ENCODE peak calls at places on chromosomes 3 and 15, in seven cellular contexts. One of them, this sample, is unnamed.

GRCh38 chr15:89885611-89886010 is 8.2 kb downstream of the AP3S2 start:
- DNase-seq in GM06990: no peak
- DNase-seq in fibroblast of the aortic adventitia: no peak
- DNase-seq in AG09309: no peak
- DNase-seq in lower leg skin: no peak
- DNase-seq in IMR-90: no peak
- DNase-seq in A673: no peak
- DNase-seq in this sample: no peak

GRCh38 chr3:105593315-105593714 is 226.6 kb downstream of the ALCAM start:
- DNase-seq in GM06990: no peak
- DNase-seq in fibroblast of the aortic adventitia: no peak
- DNase-seq in AG09309: no peak
- DNase-seq in lower leg skin: no peak
- DNase-seq in IMR-90: no peak
- DNase-seq in A673: no peak
- DNase-seq in this sample: no peak

GRCh38 chr15:68578960-68579935 is at the start of gene CORO2B:
- DNase-seq in GM06990: no peak
- DNase-seq in fibroblast of the aortic adventitia: peak; percentile 46
- DNase-seq in AG09309: no peak
- DNase-seq in lower leg skin: no peak
- DNase-seq in IMR-90: peak; percentile 47
- DNase-seq in A673: peak; percentile 84
- DNase-seq in this sample: no peak

GRCh38 chr15:95105229-95105628 is 873.9 kb downstream of the MCTP2 start:
- DNase-seq in GM06990: no peak
- DNase-seq in fibroblast of the aortic adventitia: no peak
- DNase-seq in AG09309: no peak
- DNase-seq in lower leg skin: no peak
- DNase-seq in IMR-90: peak; percentile 72
- DNase-seq in A673: no peak
- DNase-seq in this sample: no peak

GRCh38 chr3:177197934-177198484 is 727 bp upstream of the TBL1XR1 start:
- DNase-seq in GM06990: no peak
- DNase-seq in fibroblast of the aortic adventitia: peak; percentile 36
- DNase-seq in AG09309: no peak
- DNase-seq in lower leg skin: no peak
- DNase-seq in IMR-90: no peak
- DNase-seq in A673: no peak
- DNase-seq in this sample: no peak

GRCh38 chr15:99495430-99496301 is 70.1 kb upstream of the MEF2A start:
- DNase-seq in GM06990: no peak
- DNase-seq in fibroblast of the aortic adventitia: peak; percentile 25
- DNase-seq in AG09309: no peak
- DNase-seq in lower leg skin: no peak
- DNase-seq in IMR-90: peak; percentile 24
- DNase-seq in A673: no peak
- DNase-seq in this sample: no peak

GRCh38 chr3:154427685-154428291 is 2.2 kb downstream of the GPR149 start:
- DNase-seq in GM06990: no peak
- DNase-seq in fibroblast of the aortic adventitia: no peak
- DNase-seq in AG09309: no peak
- DNase-seq in lower leg skin: no peak
- DNase-seq in IMR-90: no peak
- DNase-seq in A673: peak; percentile 11
- DNase-seq in this sample: no peak

GRCh38 chr15:70741107-70741511 is 22.2 kb downstream of the UACA start:
- DNase-seq in GM06990: no peak
- DNase-seq in fibroblast of the aortic adventitia: peak; percentile 93
- DNase-seq in AG09309: peak; percentile 67
- DNase-seq in lower leg skin: peak; percentile 81
- DNase-seq in IMR-90: peak; percentile 90
- DNase-seq in A673: peak; percentile 80
- DNase-seq in this sample: peak; percentile 87

GRCh38 chr3:102224171-102224570 is 210.6 kb upstream of the ZPLD1 start:
- DNase-seq in GM06990: peak; percentile 21
- DNase-seq in fibroblast of the aortic adventitia: peak; percentile 36
- DNase-seq in AG09309: no peak
- DNase-seq in lower leg skin: peak; percentile 26
- DNase-seq in IMR-90: peak; percentile 32
- DNase-seq in A673: peak; percentile 36
- DNase-seq in this sample: no peak

GRCh38 chr3:123751478-123751877 is 132.7 kb downstream of the MYLK start:
- DNase-seq in GM06990: no peak
- DNase-seq in fibroblast of the aortic adventitia: peak; percentile 37
- DNase-seq in AG09309: no peak
- DNase-seq in lower leg skin: no peak
- DNase-seq in IMR-90: peak; percentile 58
- DNase-seq in A673: no peak
- DNase-seq in this sample: no peak

GRCh38 chr3:80099559-80099958 is 331.8 kb upstream of the ROBO1 start:
- DNase-seq in GM06990: no peak
- DNase-seq in fibroblast of the aortic adventitia: no peak
- DNase-seq in AG09309: no peak
- DNase-seq in lower leg skin: no peak
- DNase-seq in IMR-90: no peak
- DNase-seq in A673: peak; percentile 60
- DNase-seq in this sample: no peak

GRCh38 chr3:112302881-112303761 is 9.1 kb upstream of the SLC9C1 start:
- DNase-seq in GM06990: no peak
- DNase-seq in fibroblast of the aortic adventitia: peak; percentile 44
- DNase-seq in AG09309: no peak
- DNase-seq in lower leg skin: no peak
- DNase-seq in IMR-90: peak; percentile 11
- DNase-seq in A673: peak; percentile 52
- DNase-seq in this sample: no peak

GRCh38 chr15:66772967-66773873 is 71.2 kb downstream of the SMAD6 start:
- DNase-seq in GM06990: no peak
- DNase-seq in fibroblast of the aortic adventitia: peak; percentile 68
- DNase-seq in AG09309: no peak
- DNase-seq in lower leg skin: no peak
- DNase-seq in IMR-90: no peak
- DNase-seq in A673: no peak
- DNase-seq in this sample: no peak

GRCh38 chr3:48711727-48712126 is 5.3 kb downstream of the IP6K2 start:
- DNase-seq in GM06990: no peak
- DNase-seq in fibroblast of the aortic adventitia: no peak
- DNase-seq in AG09309: no peak
- DNase-seq in lower leg skin: no peak
- DNase-seq in IMR-90: no peak
- DNase-seq in A673: peak; percentile 54
- DNase-seq in this sample: no peak

GRCh38 chr3:48707157-48707556 is 9.9 kb downstream of the IP6K2 start:
- DNase-seq in GM06990: no peak
- DNase-seq in fibroblast of the aortic adventitia: no peak
- DNase-seq in AG09309: no peak
- DNase-seq in lower leg skin: no peak
- DNase-seq in IMR-90: no peak
- DNase-seq in A673: no peak
- DNase-seq in this sample: no peak

GRCh38 chr3:48708481-48708889 is 8.5 kb downstream of the IP6K2 start:
- DNase-seq in GM06990: no peak
- DNase-seq in fibroblast of the aortic adventitia: peak; percentile 47
- DNase-seq in AG09309: peak; percentile 17
- DNase-seq in lower leg skin: no peak
- DNase-seq in IMR-90: peak; percentile 75
- DNase-seq in A673: no peak
- DNase-seq in this sample: no peak

DNA sequence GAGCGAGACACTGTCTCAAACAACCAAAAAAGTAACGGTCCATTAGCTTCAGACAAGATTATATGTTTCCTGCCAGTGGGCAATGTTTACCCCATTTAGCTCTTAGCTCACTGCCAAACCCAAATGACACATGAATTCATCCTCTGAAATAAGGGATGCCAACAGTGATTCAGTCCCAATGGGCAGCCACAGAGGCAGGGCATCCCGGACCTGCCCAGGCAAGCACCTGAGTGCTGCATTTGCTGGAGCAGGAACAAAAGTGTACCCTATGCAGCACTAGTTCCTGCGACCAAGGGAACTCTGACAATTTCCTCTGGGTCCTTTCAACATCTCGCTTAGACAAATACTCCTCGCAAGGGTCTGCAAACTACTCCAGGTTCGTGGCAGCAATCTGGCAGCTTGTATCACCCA is 8.0 kb downstream of the IP6K2 start:
- DNase-seq in GM06990: no peak
- DNase-seq in fibroblast of the aortic adventitia: no peak
- DNase-seq in AG09309: no peak
- DNase-seq in lower leg skin: no peak
- DNase-seq in IMR-90: no peak
- DNase-seq in A673: no peak
- DNase-seq in this sample: no peak
- H3K4me3 ChIP-seq in GM06990: no peak overlapping the region
- H3K4me3 ChIP-seq in fibroblast of the aortic adventitia: no peak overlapping the region
- H3K4me3 ChIP-seq in AG09309: no peak overlapping the region
- H3K4me3 ChIP-seq in lower leg skin: no peak overlapping the region
- H3K4me3 ChIP-seq in IMR-90: no peak overlapping the region
- H3K4me3 ChIP-seq in A673: no peak overlapping the region
- H3K4me3 ChIP-seq in this sample: no peak overlapping the region

GRCh38 chr3:96300743-96301142 is 513.7 kb upstream of the EPHA6 start:
- DNase-seq in GM06990: no peak
- DNase-seq in fibroblast of the aortic adventitia: no peak
- DNase-seq in AG09309: no peak
- DNase-seq in lower leg skin: no peak
- DNase-seq in IMR-90: no peak
- DNase-seq in A673: no peak
- DNase-seq in this sample: no peak
- H3K4me3 ChIP-seq in GM06990: no peak overlapping the region
- H3K4me3 ChIP-seq in fibroblast of the aortic adventitia: no peak overlapping the region
- H3K4me3 ChIP-seq in AG09309: no peak overlapping the region
- H3K4me3 ChIP-seq in lower leg skin: no peak overlapping the region
- H3K4me3 ChIP-seq in IMR-90: no peak overlapping the region
- H3K4me3 ChIP-seq in A673: no peak overlapping the region
- H3K4me3 ChIP-seq in this sample: no peak overlapping the region

GRCh38 chr15:83833569-83833968 is 179.6 kb downstream of the ADAMTSL3 start:
- DNase-seq in GM06990: no peak
- DNase-seq in fibroblast of the aortic adventitia: no peak
- DNase-seq in AG09309: no peak
- DNase-seq in lower leg skin: no peak
- DNase-seq in IMR-90: no peak
- DNase-seq in A673: no peak
- DNase-seq in this sample: no peak
- H3K4me3 ChIP-seq in GM06990: no peak overlapping the region
- H3K4me3 ChIP-seq in fibroblast of the aortic adventitia: no peak overlapping the region
- H3K4me3 ChIP-seq in AG09309: no peak overlapping the region
- H3K4me3 ChIP-seq in lower leg skin: no peak overlapping the region
- H3K4me3 ChIP-seq in IMR-90: no peak overlapping the region
- H3K4me3 ChIP-seq in A673: no peak overlapping the region
- H3K4me3 ChIP-seq in this sample: no peak overlapping the region

DNA sequence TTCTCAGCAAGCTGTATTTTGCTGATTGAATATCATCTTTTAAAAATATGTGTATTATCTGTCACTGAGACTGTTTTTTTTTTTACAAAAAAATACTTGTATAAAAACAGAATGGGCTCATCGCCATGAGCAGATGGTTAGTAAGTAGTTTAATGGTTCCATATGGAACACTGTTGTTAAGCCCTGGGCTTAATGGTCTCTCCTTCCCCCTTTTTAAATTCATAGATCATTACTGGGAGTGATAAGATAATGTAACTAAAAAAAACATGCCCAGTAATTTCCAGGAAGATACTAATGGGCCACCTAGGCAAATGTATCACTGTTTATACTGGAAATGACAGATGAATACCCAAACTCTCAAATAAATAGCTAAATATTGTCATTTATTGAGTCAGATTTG is 95.3 kb upstream of the TPRG1 start:
- DNase-seq in GM06990: no peak
- DNase-seq in fibroblast of the aortic adventitia: no peak
- DNase-seq in AG09309: no peak
- DNase-seq in lower leg skin: no peak
- DNase-seq in IMR-90: no peak
- DNase-seq in A673: no peak
- DNase-seq in this sample: no peak
- H3K4me3 ChIP-seq in GM06990: no peak overlapping the region
- H3K4me3 ChIP-seq in fibroblast of the aortic adventitia: no peak overlapping the region
- H3K4me3 ChIP-seq in AG09309: no peak overlapping the region
- H3K4me3 ChIP-seq in lower leg skin: no peak overlapping the region
- H3K4me3 ChIP-seq in IMR-90: no peak overlapping the region
- H3K4me3 ChIP-seq in A673: no peak overlapping the region
- H3K4me3 ChIP-seq in this sample: no peak overlapping the region

DNA sequence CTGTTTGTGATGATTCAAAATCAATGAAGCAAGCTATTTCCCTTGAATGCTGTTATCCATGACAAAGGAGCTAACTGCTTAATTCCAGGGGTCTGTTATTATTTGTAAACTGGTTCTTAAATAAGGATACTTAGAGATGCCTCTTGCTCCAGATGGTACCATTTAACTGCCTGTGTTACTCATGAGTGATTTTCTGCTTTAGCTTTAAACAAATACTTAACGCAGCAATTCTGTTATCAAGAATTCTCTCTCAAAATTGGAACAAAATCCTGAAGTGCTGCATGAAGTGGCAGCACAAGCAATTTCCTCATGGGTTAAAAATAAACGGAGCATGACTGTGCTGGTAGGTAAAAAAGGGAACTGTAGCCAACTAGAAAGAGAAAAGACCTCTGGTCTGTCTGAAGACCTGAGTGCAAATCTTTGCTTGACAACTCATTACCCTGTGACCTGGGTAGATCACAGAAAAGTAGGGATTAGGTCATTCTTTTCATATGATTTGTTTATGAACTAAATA is 62.5 kb upstream of the GBE1 start:
- DNase-seq in GM06990: no peak
- DNase-seq in fibroblast of the aortic adventitia: peak; percentile 27
- DNase-seq in AG09309: no peak
- DNase-seq in lower leg skin: no peak
- DNase-seq in IMR-90: no peak
- DNase-seq in A673: no peak
- DNase-seq in this sample: no peak
- H3K4me3 ChIP-seq in GM06990: no peak overlapping the region
- H3K4me3 ChIP-seq in fibroblast of the aortic adventitia: no peak overlapping the region
- H3K4me3 ChIP-seq in AG09309: no peak overlapping the region
- H3K4me3 ChIP-seq in lower leg skin: no peak overlapping the region
- H3K4me3 ChIP-seq in IMR-90: no peak overlapping the region
- H3K4me3 ChIP-seq in A673: no peak overlapping the region
- H3K4me3 ChIP-seq in this sample: no peak overlapping the region

This sample was measured in skeletal muscle cell.